ENCODE peak calls at places on chromosomes 4 and X, in six cellular contexts. J is spleen, L is GM23338, T is prostate gland, D is stomach, U is transverse colon. I is an unnamed sample.

GRCh38 chr4:83074086-83074704 is 39.2 kb downstream of the COPS4 start:
- DNase-seq in D (no peak), U (peak; percentile 30), L (peak; percentile 89), J (no peak), T (peak; percentile 55), I (no peak)

GRCh38 chr4:37970702-37971101 is 10.5 kb downstream of the PTTG2 start:
- DNase-seq in D (peak; percentile 84), L (peak; percentile 82), U (peak; percentile 86), T (peak; percentile 35), J (peak; percentile 89), I (no peak)

GRCh38 chrX:28876415-28876814 is 289.2 kb downstream of the IL1RAPL1 start:
- DNase-seq in J (no peak), T (no peak), U (no peak), L (no peak), D (no peak), I (no peak)

GRCh38 chr4:117800636-117801035 is 233.7 kb upstream of the NDST3 start:
- DNase-seq in D (no peak), T (no peak), J (no peak), L (no peak), U (no peak), I (no peak)

GRCh38 chr4:138952405-138952804 is 63.2 kb upstream of the NOCT start:
- DNase-seq in U (no peak), J (no peak), D (no peak), T (no peak), L (no peak), I (no peak)

GRCh38 chr4:171031338-171031737 is 781.9 kb upstream of the GALNTL6 start:
- DNase-seq in J (no peak), U (no peak), D (no peak), L (no peak), T (no peak), I (no peak)

GRCh38 chr4:110106946-110107325 is 91.5 kb downstream of the ELOVL6 start:
- DNase-seq in D (no peak), L (peak; percentile 42), T (no peak), J (no peak), U (no peak), I (no peak)

GRCh38 chr4:74716436-74716765 is 77.9 kb downstream of the BTC start:
- DNase-seq in U (no peak), L (no peak), J (no peak), T (no peak), D (no peak), I (no peak)

GRCh38 chrX:104921606-104922205 is 298.8 kb downstream of the TEX13A start:
- DNase-seq in L (no peak), J (peak; percentile 76), U (no peak), T (no peak), D (no peak), I (no peak)

GRCh38 chr4:139416073-139416673 is 37.7 kb upstream of the RAB33B start:
- DNase-seq in L (peak; percentile 66), D (no peak), J (no peak), T (no peak), U (no peak), I (no peak)

DNA sequence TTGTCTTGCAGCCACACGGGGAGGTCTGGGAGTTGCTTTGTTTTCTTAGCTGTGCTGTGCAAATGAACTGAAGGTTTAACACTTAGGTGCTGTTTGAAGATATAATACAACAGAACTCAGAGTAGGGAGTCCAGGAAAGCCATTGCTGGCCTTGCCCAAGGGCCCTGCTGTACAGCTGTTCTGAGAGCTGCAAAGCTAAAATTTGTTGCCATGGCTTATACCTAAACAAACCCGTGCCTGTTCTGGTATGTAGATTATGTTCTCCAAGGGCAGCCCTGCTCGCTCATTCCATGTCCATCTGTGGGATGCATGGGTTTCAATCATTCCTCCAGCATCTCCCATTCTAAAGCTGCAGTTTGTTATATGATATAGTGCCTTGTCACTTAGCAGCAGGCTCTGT is 80.8 kb upstream of the BMPR1B start:
- DNase-seq in D (no peak), U (no peak), L (no peak), J (no peak), T (no peak), I (no peak)
- TF ChIP-seq POLR2AphosphoS5 in D (no peak), U (no peak), L (no peak), J (no peak), T (peak; percentile 32), I (no peak)

DNA sequence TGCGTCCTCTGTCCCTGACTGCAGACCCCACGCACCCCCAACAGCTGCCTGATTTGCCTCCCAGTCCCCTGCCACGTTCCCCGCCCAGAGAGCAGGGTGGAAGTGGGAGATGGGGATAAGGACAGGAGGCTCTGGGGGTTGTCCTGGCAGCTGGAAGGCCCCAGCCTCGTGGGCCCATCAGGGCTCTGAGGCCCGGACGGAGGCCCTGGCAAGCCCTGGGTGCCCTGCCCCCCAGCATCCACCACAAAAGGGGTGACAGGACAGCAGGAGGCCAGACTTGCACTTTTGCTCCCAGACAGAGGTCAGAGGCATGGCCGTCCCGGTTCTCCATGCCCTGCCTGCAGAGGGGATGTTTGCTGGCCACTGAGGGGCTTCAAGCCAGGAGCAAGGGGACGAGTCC is 4.7 kb downstream of the SH3TC1 start:
- DNase-seq in T (no peak), L (no peak), D (no peak), J (no peak), U (no peak), I (no peak)
- H3K4me1 ChIP-seq in T (peaks cover 19% of the 10 kb centered on the region), L (no peaks in the 10 kb centered on the region), D (peaks cover 76% of the 10 kb centered on the region), J (peaks cover 100% of the 10 kb centered on the region), U (peaks cover 22% of the 10 kb centered on the region), I (peaks cover 60% of the 10 kb centered on the region)

GRCh38 chr4:1215347-1216075 is 33.4 kb downstream of the CTBP1 start:
- DNase-seq in D (peak; percentile 43), J (no peak), L (no peak), T (no peak), U (peak; percentile 74), I (no peak)
- H3K36me3 ChIP-seq in D (peaks cover 41% of the 10 kb centered on the region), J (peaks cover 60% of the 10 kb centered on the region), L (no peaks in the 10 kb centered on the region), T (peaks cover 5% of the 10 kb centered on the region), U (peaks cover 23% of the 10 kb centered on the region), I (peaks cover 49% of the 10 kb centered on the region)

DNA sequence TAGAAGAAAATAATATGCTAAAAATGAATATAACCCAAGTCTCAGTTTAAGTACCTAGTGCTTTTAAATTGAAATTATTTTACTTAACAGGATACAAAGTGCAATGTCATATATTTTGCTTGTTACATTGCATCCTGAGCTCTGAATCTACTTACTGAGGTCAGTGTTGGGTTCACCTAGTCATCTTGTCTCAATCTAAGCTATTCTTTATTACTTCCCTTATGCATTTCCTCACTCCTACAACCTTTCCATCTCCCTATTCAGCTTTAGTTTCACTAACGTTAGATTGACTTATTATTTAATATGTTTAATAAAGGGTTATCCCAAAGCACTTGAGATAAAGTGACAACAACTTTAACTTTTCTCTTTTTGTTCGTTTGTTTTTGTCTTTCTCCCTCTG is 483.7 kb downstream of the FSTL5 start:
- DNase-seq in L (no peak), T (no peak), J (no peak), D (no peak), U (no peak), I (no peak)
- TF ChIP-seq POLR2AphosphoS5 in L (no peak), T (no peak), J (no peak), D (no peak), U (no peak), I (no peak)

DNA sequence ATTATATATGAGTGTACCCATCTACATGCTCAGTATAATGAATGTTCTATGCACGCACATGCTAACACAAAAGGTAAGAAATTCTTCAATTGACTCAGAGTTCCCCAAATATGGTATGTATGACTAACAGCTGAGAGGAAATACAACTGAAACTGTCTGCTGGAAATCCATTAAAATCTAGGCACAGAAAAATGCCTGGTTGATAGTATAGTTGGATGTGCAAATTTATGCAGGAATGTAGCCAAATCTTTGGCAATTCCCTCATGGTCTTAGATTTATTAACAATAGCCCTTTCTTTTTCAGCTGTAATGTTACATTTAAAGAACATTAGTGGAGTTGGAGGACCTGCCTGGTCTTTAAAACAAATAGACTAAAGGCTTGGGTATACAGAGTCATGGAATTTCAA is 5.5 kb downstream of the CAMK2D start:
- DNase-seq in L (peak; percentile 11), T (no peak), U (no peak), J (no peak), D (no peak), I (no peak)
- H3K4me1 ChIP-seq in L (peaks cover 53% of the 10 kb centered on the region), T (no peaks in the 10 kb centered on the region), U (peaks cover 17% of the 10 kb centered on the region), J (peaks cover 86% of the 10 kb centered on the region), D (peaks cover 70% of the 10 kb centered on the region), I (peaks cover 27% of the 10 kb centered on the region)

GRCh38 chrX:67652581-67652980 is 108.8 kb downstream of the AR start:
- DNase-seq in T (no peak), D (no peak), J (no peak), U (no peak), L (no peak), I (no peak)
- H3K36me3 ChIP-seq in T (no peaks in the 10 kb centered on the region), D (no peaks in the 10 kb centered on the region), J (no peaks in the 10 kb centered on the region), U (no peaks in the 10 kb centered on the region), L (no peaks in the 10 kb centered on the region), I (no peaks in the 10 kb centered on the region)